ENCODE peak calls at places on chromosomes 5 and 9, in five cellular contexts. S, G, H, B and F are unnamed samples.

GRCh38 chr9:136088481-136088938 is 6.6 kb downstream of the NACC2 start:
- DNase-seq in B (no peak), G (no peak), H (no peak), S (no peak), F (no peak)

GRCh38 chr9:74770508-74771261 is 117.0 kb downstream of the TRPM6 start:
- DNase-seq in B (no peak), S (peak), G (peak), H (no peak), F (peak)

GRCh38 chr5:100905259-100905914 is 2.3 kb upstream of the ST8SIA4 start:
- DNase-seq in H (no peak), S (no peak), B (no peak), G (no peak), F (no peak)

GRCh38 chr9:72554221-72554641 is 32.8 kb downstream of the TMC1 start:
- DNase-seq in S (peak), H (peak), B (no peak), G (no peak), F (peak)

GRCh38 chr5:56649569-56649968 is 165.8 kb upstream of the MAP3K1 start:
- DNase-seq in G (no peak), S (peak), B (no peak), H (no peak), F (no peak)

GRCh38 chr5:146365618-146366017 is 27.0 kb downstream of the POU4F3 start:
- DNase-seq in S (no peak), G (no peak), B (no peak), H (no peak), F (no peak)

GRCh38 chr5:113068559-113068958 is 92.0 kb downstream of the DCP2 start:
- DNase-seq in B (no peak), H (no peak), G (no peak), S (no peak), F (no peak)

GRCh38 chr9:109250311-109250741 is 70.5 kb downstream of the EPB41L4B start:
- DNase-seq in B (no peak), S (no peak), H (no peak), G (no peak), F (peak)

GRCh38 chr5:166341708-166342329 is 1949.6 kb upstream of the WWC1 start:
- DNase-seq in S (no peak), B (no peak), G (peak), H (no peak), F (no peak)

GRCh38 chr9:135038826-135039225 is 48.6 kb upstream of the OLFM1 start:
- DNase-seq in B (no peak), H (no peak), G (no peak), S (no peak), F (no peak)

GRCh38 chr5:111453290-111453689 is 59.0 kb downstream of the STARD4 start:
- DNase-seq in H (no peak), B (no peak), G (no peak), S (peak), F (no peak)

GRCh38 chr5:151718653-151719052 is 31.9 kb upstream of the SPARC start:
- DNase-seq in B (no peak), H (no peak), G (no peak), S (peak), F (no peak)

GRCh38 chr9:131180454-131180853 is 55.1 kb downstream of the NUP214 start:
- DNase-seq in G (no peak), H (peak), B (no peak), S (peak), F (no peak)

GRCh38 chr9:124721109-124721850 is 49.8 kb downstream of the NR6A1 start:
- DNase-seq in H (no peak), S (peak), B (no peak), G (no peak), F (peak)

GRCh38 chr9:83108208-83108607 is 45.3 kb upstream of the RASEF start:
- DNase-seq in B (no peak), H (no peak), G (no peak), S (no peak), F (no peak)

GRCh38 chr5:120096413-120096812 is 367.7 kb upstream of the PRR16 start:
- DNase-seq in S (peak), H (no peak), G (no peak), B (no peak), F (no peak)

GRCh38 chr5:68708156-68708841 is 385.5 kb upstream of the SLC30A5 start:
- DNase-seq in H (no peak), B (no peak), S (peak), G (no peak), F (no peak)

GRCh38 chr5:176744584-176744965 is 65.8 kb upstream of the UNC5A start:
- DNase-seq in B (no peak), S (no peak), G (no peak), H (no peak), F (no peak)

GRCh38 chr9:135448570-135449180 is 30.9 kb upstream of the PPP1R26 start:
- DNase-seq in H (no peak), G (no peak), B (no peak), S (peak), F (no peak)